ENCODE peak calls at places on chromosomes 4 and X, in four cellular contexts. L, I, Y and Z are unnamed samples. For H3K4me1, the result is how much of the 10 kb centered on the place peaks cover.

GRCh38 chr4:115042496-115042895 is 70.9 kb downstream of the NDST4 start:
- DNase-seq in I (no peak), L (peak), Y (peak), Z (no peak)

GRCh38 chrX:19350831-19351447 is 7.2 kb downstream of the PDHA1 start:
- DNase-seq in I (no peak), Y (no peak), L (no peak), Z (no peak)

GRCh38 chr4:110364911-110365520 is 110.9 kb upstream of the ENPEP start:
- DNase-seq in Y (no peak), L (no peak), I (no peak), Z (no peak)

GRCh38 chr4:34293459-34293858 is 1950.9 kb downstream of the ARAP2 start:
- DNase-seq in L (no peak), I (no peak), Y (no peak), Z (no peak)

GRCh38 chr4:84547211-84547610 is 35.7 kb upstream of the CDS1 start:
- DNase-seq in Y (peak), L (no peak), I (no peak), Z (no peak)

GRCh38 chr4:145230726-145231125 is 50.3 kb upstream of the OTUD4 start:
- DNase-seq in Y (no peak), L (no peak), I (no peak), Z (no peak)

GRCh38 chr4:73679836-73680235 is 59.6 kb upstream of the RASSF6 start:
- DNase-seq in Y (no peak), I (no peak), L (no peak), Z (no peak)

GRCh38 chr4:142656178-142656577 is 189.9 kb downstream of the INPP4B start:
- DNase-seq in Y (peak), I (no peak), L (peak), Z (peak)

GRCh38 chr4:137393043-137393442 is 139.3 kb downstream of the PCDH18 start:
- DNase-seq in Y (peak), I (no peak), L (no peak), Z (peak)

GRCh38 chrX:46575991-46576392 is 2.4 kb downstream of the CHST7 start:
- DNase-seq in L (peak), I (peak), Y (peak), Z (no peak)

GRCh38 chr4:51925307-51925706 is 82.4 kb downstream of the DCUN1D4 start:
- DNase-seq in L (no peak), Y (peak), I (no peak), Z (no peak)

GRCh38 chr4:71944956-71945355 is 86.8 kb upstream of the NPFFR2 start:
- DNase-seq in L (peak), I (no peak), Y (peak), Z (no peak)

GRCh38 chrX:15471016-15471415 is 22.1 kb downstream of the PIR start:
- DNase-seq in Y (peak), L (peak), I (peak), Z (peak)

GRCh38 chrX:70998402-70999027 is 67.6 kb upstream of the SLC7A3 start:
- DNase-seq in I (peak), Y (peak), L (peak), Z (peak)

GRCh38 chr4:186669159-186669720 is 54.4 kb downstream of the FAT1 start:
- DNase-seq in L (peak), I (no peak), Y (peak), Z (peak)

GRCh38 chr4:186029731-186030421 is 39.1 kb upstream of the TLR3 start:
- DNase-seq in L (peak), Y (peak), I (peak), Z (no peak)

GRCh38 chrX:71953946-71954345 is 43.3 kb downstream of the NHSL2 start:
- DNase-seq in I (no peak), Y (no peak), L (no peak), Z (no peak)

GRCh38 chrX:147757750-147758149 is 154.0 kb upstream of the FMR1 start:
- DNase-seq in L (no peak), I (no peak), Y (no peak), Z (no peak)

GRCh38 chr4:184980261-184980660 is 38.0 kb upstream of the HELT start:
- DNase-seq in I (no peak), Y (no peak), L (no peak), Z (no peak)

GRCh38 chrX:14398725-14399124 is 130.6 kb upstream of the GLRA2 start:
- DNase-seq in Y (no peak), I (no peak), L (no peak), Z (no peak)

GRCh38 chr4:38011484-38012162 is 51.4 kb downstream of the PTTG2 start:
- DNase-seq in I (no peak), L (no peak), Y (no peak), Z (no peak)

GRCh38 chr4:100539706-100540105 is 21.9 kb upstream of the EMCN start:
- DNase-seq in L (no peak), I (no peak), Y (no peak), Z (no peak)

GRCh38 chr4:15585331-15585730 is 69.8 kb downstream of the FBXL5 start:
- DNase-seq in I (no peak), L (no peak), Y (no peak), Z (peak)

GRCh38 chr4:26786916-26787315 is 73.7 kb upstream of the STIM2 start:
- DNase-seq in L (no peak), I (no peak), Y (no peak), Z (no peak)

GRCh38 chr4:26784207-26784606 is 76.4 kb upstream of the STIM2 start:
- DNase-seq in L (no peak), Y (no peak), I (no peak), Z (no peak)

GRCh38 chr4:26785312-26785711 is 75.3 kb upstream of the STIM2 start:
- DNase-seq in L (no peak), I (no peak), Y (no peak), Z (no peak)

GRCh38 chr4:26787461-26788340 is 72.9 kb upstream of the STIM2 start:
- DNase-seq in I (peak), L (peak), Y (peak), Z (peak)

DNA sequence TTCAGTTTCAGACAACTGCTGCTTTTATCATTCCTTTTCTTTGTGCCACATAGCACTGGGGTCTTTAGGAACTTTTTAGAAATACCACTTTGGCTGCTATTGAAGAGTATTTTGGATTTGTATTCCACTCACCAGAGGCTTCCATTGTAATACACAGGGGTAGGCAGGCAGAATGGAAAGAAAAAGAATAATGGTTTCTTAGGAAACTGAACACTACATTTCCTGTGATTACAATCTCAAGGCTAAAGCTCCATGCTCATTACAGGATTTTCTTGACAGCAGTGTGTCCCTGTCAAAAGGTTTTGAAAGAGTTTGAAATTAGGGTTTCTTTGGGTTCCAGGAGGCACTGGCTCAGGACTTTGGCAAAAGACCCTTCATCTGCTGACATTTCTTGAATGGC is 74.9 kb upstream of the STIM2 start:
- DNase-seq in L (no peak), I (no peak), Y (no peak), Z (no peak)
- H3K4me1 ChIP-seq in L (under half), I (under half), Y (under half), Z (under half)

GRCh38 chrX:40174594-40175415 is 77.0 kb upstream of the BCOR start:
- DNase-seq in L (peak), Y (peak), I (peak), Z (peak)

GRCh38 chrX:40176979-40177430 is 79.2 kb upstream of the BCOR start:
- DNase-seq in I (peak), Y (peak), L (peak), Z (no peak)

GRCh38 chrX:40173662-40174593 is 76.2 kb upstream of the BCOR start:
- DNase-seq in L (peak), Y (peak), I (peak), Z (peak)

GRCh38 chrX:40176256-40176978 is 78.7 kb upstream of the BCOR start:
- DNase-seq in Y (peak), L (peak), I (peak), Z (peak)

DNA sequence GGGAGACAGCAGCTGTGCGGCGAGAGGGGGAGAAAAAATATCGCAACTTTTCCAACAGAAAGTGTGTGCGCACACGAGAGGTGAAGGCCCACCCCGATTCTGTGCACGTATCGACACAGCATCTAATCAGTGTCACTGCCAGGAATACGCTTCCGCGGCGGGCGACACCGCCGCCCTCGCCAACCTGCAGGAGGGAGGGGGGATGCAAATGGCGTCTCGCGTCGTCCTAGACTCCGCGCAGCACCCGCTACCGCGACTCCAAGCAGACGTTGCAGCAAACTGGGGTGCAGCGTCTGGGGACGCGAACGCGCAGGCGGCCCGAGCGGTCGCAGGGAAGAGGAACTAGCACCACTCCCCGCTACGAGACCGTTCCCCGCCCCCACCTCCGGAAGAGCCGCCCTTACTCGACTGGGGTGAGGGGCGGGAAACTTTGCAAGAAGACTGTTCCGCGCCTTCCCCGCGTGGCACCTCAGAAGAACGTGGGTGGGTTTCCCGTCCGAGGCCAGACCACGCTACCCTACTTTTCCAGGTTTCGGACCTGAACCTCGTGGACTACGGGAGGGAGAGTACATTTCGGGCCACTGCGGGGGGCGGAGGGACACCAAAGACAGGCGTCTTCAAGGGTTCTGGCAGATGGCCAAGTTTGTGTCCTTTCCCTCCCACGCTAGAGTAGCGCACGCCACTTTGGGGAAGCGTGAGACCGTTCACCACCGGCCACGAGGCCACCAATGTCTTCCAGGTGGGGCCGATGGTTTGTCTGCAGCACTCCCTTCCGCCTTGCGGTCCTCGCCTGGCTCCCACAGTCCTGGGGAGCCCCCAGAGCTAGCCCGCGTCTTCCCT is 77.9 kb upstream of the BCOR start:
- DNase-seq in L (peak), Y (peak), I (peak), Z (peak)
- H3K27ac ChIP-seq in L (peak), Y (no peak), I (peak), Z (peak)

GRCh38 chr4:8198206-8198905 is 734 bp upstream of the SH3TC1 start:
- DNase-seq in Y (no peak), L (no peak), I (peak), Z (no peak)

GRCh38 chr4:8200302-8200975 is 1.3 kb downstream of the SH3TC1 start:
- DNase-seq in L (no peak), I (peak), Y (no peak), Z (peak)

GRCh38 chr4:8197521-8197920 is 1.6 kb upstream of the SH3TC1 start:
- DNase-seq in Y (no peak), I (no peak), L (no peak), Z (no peak)

GRCh38 chr4:8199594-8200301 is 658 bp downstream of the SH3TC1 start:
- DNase-seq in L (no peak), Y (no peak), I (peak), Z (peak)

GRCh38 chr4:8198906-8199593 is at the start of gene SH3TC1:
- DNase-seq in Y (no peak), I (peak), L (no peak), Z (peak)
- H3K4me1 ChIP-seq in Y (under half), I (under half), L (under half), Z (under half)

GRCh38 chr4:26330946-26331345 is 10.1 kb downstream of the RBPJ start:
- DNase-seq in L (peak), Y (peak), I (peak), Z (no peak)
- H3K27ac ChIP-seq in L (peak), Y (no peak), I (peak), Z (no peak)

DNA sequence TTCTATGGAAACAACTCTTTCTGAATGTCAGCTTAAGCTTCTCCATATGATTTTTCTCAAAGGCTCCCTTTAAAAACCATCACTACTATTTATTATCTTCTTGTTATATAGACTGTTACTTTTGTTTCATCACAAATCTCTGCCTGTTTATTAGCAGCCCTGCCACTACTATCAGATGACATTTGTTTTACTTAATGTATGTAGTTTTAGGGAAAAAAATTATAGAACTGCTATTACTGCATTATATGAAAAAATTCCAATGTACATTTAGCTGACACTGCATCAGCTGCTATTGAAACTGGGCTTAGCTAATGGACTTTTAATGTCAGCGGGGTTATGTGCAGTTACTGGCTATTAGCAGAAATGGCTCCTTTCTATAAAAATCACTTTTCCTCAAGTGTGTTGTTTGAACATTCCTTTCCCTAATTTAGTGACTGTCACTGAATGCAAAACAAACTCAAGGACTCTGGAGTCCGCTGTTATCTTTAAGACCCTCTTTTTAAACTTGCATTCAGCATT is 10.7 kb downstream of the UNC5C start:
- DNase-seq in I (no peak), Y (no peak), L (no peak), Z (no peak)
- H3K4me1 ChIP-seq in I (under half), Y (under half), L (under half), Z (under half)

DNA sequence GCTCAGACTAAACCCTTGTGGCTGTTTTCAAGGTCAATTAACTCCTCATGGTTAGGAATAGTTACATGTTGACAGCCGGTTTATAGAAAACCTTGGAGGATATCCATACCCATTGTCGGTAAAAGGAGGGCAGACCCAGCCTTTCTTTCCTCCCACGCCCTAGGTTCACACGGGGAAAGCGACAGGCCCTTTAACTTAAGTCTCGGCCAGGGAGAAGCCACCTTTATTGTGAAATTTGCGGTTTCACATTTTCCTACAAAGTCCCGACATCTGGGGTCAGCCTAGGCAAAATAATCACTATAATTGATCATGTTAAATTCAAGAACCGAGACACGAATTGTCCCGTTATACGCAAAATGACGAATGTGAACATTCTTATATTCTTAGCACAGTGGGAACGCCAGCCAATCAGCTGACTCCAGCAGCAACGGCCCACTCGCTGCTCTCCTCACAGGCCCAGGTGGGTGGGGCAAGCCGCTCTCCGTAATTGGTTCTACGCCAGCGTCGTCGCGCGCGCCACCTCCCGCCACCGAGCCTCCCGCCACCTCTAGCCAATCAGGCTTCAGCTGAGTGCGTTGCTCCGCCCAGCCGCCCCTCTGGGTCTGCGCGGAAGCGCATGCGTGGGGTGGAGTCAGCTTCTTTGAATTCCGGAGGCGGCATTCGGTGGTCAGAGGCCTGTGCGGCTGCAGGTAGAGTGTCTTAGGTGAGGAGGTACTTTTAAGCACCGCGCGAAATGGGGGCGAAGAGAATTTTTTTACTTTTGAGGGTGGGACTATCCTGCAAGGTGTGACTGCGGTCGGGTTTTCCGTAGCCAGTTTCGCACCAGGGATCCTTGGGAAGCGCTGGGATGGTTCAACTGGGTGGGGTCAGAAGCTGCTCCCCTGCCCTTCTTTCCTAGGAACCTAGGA is at the start of gene CENPI:
- DNase-seq in I (peak), Y (peak), L (peak), Z (peak)
- H3K27ac ChIP-seq in I (peak), Y (no peak), L (no peak), Z (peak)

GRCh38 chr4:118761387-118762016 is 74.4 kb downstream of the SEC24D start:
- DNase-seq in Y (no peak), I (no peak), L (no peak), Z (no peak)
- H3K4me1 ChIP-seq in Y (under half), I (under half), L (under half), Z (under half)

GRCh38 chr4:87387237-87387636 is 3.8 kb downstream of the HSD17B11 start:
- DNase-seq in L (no peak), Y (no peak), I (no peak), Z (no peak)

GRCh38 chr4:87390931-87391782 is at the start of gene HSD17B11:
- DNase-seq in Y (peak), L (peak), I (peak), Z (peak)

GRCh38 chr4:87392183-87392582 is 1.2 kb upstream of the HSD17B11 start:
- DNase-seq in I (no peak), L (no peak), Y (no peak), Z (no peak)

GRCh38 chr4:87391783-87392054 is 731 bp upstream of the HSD17B11 start:
- DNase-seq in Y (no peak), I (no peak), L (no peak), Z (no peak)
- H3K27ac ChIP-seq in Y (peak), I (peak), L (no peak), Z (peak)

GRCh38 chr4:1210971-1211370 is 38.0 kb downstream of the CTBP1 start:
- DNase-seq in Y (no peak), L (no peak), I (no peak), Z (no peak)

GRCh38 chr4:1208970-1209704 is 36.8 kb upstream of the SPON2 start:
- DNase-seq in L (peak), Y (no peak), I (no peak), Z (no peak)

GRCh38 chr4:1209821-1210220 is 37.4 kb upstream of the SPON2 start:
- DNase-seq in L (peak), I (no peak), Y (no peak), Z (no peak)

GRCh38 chr4:1211371-1211770 is 37.6 kb downstream of the CTBP1 start:
- DNase-seq in L (no peak), Y (no peak), I (no peak), Z (no peak)

GRCh38 chr4:1210241-1210841 is 38.0 kb upstream of the SPON2 start:
- DNase-seq in L (no peak), I (no peak), Y (no peak), Z (no peak)
- H3K4me1 ChIP-seq in L (under half), I (half or more), Y (under half), Z (under half)

GRCh38 chr4:92952426-92952825 is 648.7 kb downstream of the GRID2 start:
- DNase-seq in Y (no peak), L (no peak), I (no peak), Z (no peak)

GRCh38 chr4:92952897-92953296 is 649.1 kb downstream of the GRID2 start:
- DNase-seq in Y (no peak), I (no peak), L (no peak), Z (no peak)

DNA sequence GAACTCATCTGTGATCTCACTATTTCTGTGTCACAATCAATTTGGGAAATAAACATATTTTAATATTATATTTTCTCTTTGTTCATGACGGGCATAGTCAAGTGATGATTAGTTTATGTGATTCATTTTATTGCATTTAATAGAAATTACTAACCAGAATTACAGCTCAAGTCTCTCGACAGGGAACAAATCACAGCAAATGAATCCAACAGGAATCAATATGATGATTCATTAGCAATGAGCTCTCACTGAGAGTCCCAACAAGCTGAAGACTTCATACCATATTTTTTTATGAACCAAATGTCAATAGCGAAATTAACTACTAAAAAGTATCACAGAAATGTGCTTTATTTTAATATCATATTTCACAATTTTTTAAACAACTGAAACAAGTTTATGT is 649.7 kb downstream of the GRID2 start:
- DNase-seq in Y (no peak), L (no peak), I (no peak), Z (no peak)
- H3K27ac ChIP-seq in Y (no peak), L (no peak), I (no peak), Z (no peak)